ENCODE peak calls at places on chromosome 1, in four cellular contexts. C is effector memory CD8-positive, alpha-beta T cell; J is esophagus squamous epithelium; T is astrocyte of the spinal cord. Z is an unnamed sample.

GRCh38 chr1:75811211-75811981 is 14.7 kb downstream of the MSH4 start:
- DNase-seq in C (no peak), J (no peak), T (no peak), Z (no peak)

GRCh38 chr1:67816096-67816493 is 17.2 kb downstream of the GNG12 start:
- DNase-seq in C (no peak), J (no peak), T (no peak), Z (no peak)

GRCh38 chr1:42674214-42674613 is 8.0 kb upstream of the YBX1 start:
- DNase-seq in C (no peak), J (no peak), T (no peak), Z (no peak)

GRCh38 chr1:97581614-97582051 is 339.2 kb downstream of the DPYD start:
- DNase-seq in C (no peak), J (no peak), T (no peak), Z (no peak)

GRCh38 chr1:15005116-15005515 is 148.4 kb upstream of the TMEM51 start:
- DNase-seq in C (no peak), J (no peak), T (no peak), Z (no peak)

GRCh38 chr1:156623946-156624813 is 5.0 kb downstream of the HAPLN2 start:
- DNase-seq in C (no peak), J (no peak), T (peak), Z (no peak)

GRCh38 chr1:158679289-158679688 is 7.2 kb downstream of the SPTA1 start:
- DNase-seq in C (no peak), J (no peak), T (no peak), Z (no peak)

GRCh38 chr1:31760901-31761470 is 3.2 kb downstream of the ADGRB2 start:
- DNase-seq in C (peak), J (no peak), T (peak), Z (no peak)

GRCh38 chr1:150513275-150513885 is 2.2 kb upstream of the FALEC start:
- DNase-seq in C (no peak), J (no peak), T (no peak), Z (no peak)

GRCh38 chr1:3536395-3536794 is 74.9 kb downstream of the MEGF6 start:
- DNase-seq in C (no peak), J (no peak), T (no peak), Z (no peak)

GRCh38 chr1:1440941-1441888 is 5.7 kb downstream of the VWA1 start:
- DNase-seq in C (peak), J (no peak), T (no peak), Z (no peak)

GRCh38 chr1:57269621-57270235 is 154.1 kb downstream of the DAB1 start:
- DNase-seq in C (no peak), J (no peak), T (no peak), Z (no peak)

GRCh38 chr1:62444701-62445100 is 7.9 kb downstream of the USP1 start:
- DNase-seq in C (no peak), J (no peak), T (no peak), Z (no peak)

GRCh38 chr1:56448937-56449336 is 130.4 kb downstream of the PLPP3 start:
- DNase-seq in C (no peak), J (no peak), T (no peak), Z (no peak)

GRCh38 chr1:156126701-156127534 is 12.4 kb downstream of the LMNA start:
- DNase-seq in C (peak), J (no peak), T (peak), Z (peak)

GRCh38 chr1:155038602-155039307 is 5.1 kb downstream of the DCST1 start:
- DNase-seq in C (no peak), J (no peak), T (no peak), Z (no peak)

GRCh38 chr1:184866991-184867788 is 107.1 kb downstream of the NIBAN1 start:
- DNase-seq in C (peak), J (no peak), T (peak), Z (peak)

GRCh38 chr1:37389327-37389726 is 85.1 kb upstream of the ZC3H12A start:
- DNase-seq in C (no peak), J (no peak), T (no peak), Z (no peak)

GRCh38 chr1:66313446-66313845 is 220.5 kb upstream of the SGIP1 start:
- DNase-seq in C (no peak), J (no peak), T (peak), Z (no peak)

GRCh38 chr1:15008783-15009709 is 144.5 kb upstream of the TMEM51 start:
- DNase-seq in C (no peak), J (no peak), T (peak), Z (no peak)

GRCh38 chr1:181743878-181744312 is 260.6 kb downstream of the CACNA1E start:
- DNase-seq in C (no peak), J (no peak), T (no peak), Z (no peak)

GRCh38 chr1:46333300-46334029 is 7.1 kb upstream of the NSUN4 start:
- DNase-seq in C (no peak), J (no peak), T (peak), Z (no peak)

GRCh38 chr1:169495916-169496315 is 10.2 kb upstream of the SLC19A2 start:
- DNase-seq in C (no peak), J (no peak), T (no peak), Z (no peak)

GRCh38 chr1:115074839-115075534 is 14.3 kb downstream of the TSPAN2 start:
- DNase-seq in C (no peak), J (no peak), T (peak), Z (no peak)

GRCh38 chr1:87451229-87451900 is 122.7 kb downstream of the LMO4 start:
- DNase-seq in C (no peak), J (no peak), T (no peak), Z (no peak)

GRCh38 chr1:169708633-169709032 is 2.8 kb downstream of the SELL start:
- DNase-seq in C (no peak), J (no peak), T (no peak), Z (no peak)

GRCh38 chr1:211648980-211649934 is 26.2 kb downstream of the NEK2 start:
- DNase-seq in C (no peak), J (no peak), T (no peak), Z (no peak)

GRCh38 chr1:95117207-95118018 is at the start of gene TLCD4:
- DNase-seq in C (peak), J (no peak), T (peak), Z (no peak)

GRCh38 chr1:233620065-233620464 is 6.2 kb downstream of the KCNK1 start:
- DNase-seq in C (no peak), J (no peak), T (no peak), Z (no peak)

GRCh38 chr1:17516303-17517214 is 22.9 kb upstream of the ARHGEF10L start:
- DNase-seq in C (no peak), J (no peak), T (no peak), Z (no peak)

GRCh38 chr1:33241866-33242265 is 14.4 kb upstream of the ZNF362 start:
- DNase-seq in C (no peak), J (no peak), T (no peak), Z (no peak)

GRCh38 chr1:63831409-63831808 is 57.6 kb downstream of the ROR1 start:
- DNase-seq in C (no peak), J (no peak), T (no peak), Z (no peak)

GRCh38 chr1:26531651-26532131 is 2.1 kb downstream of the RPS6KA1 start:
- DNase-seq in C (no peak), J (no peak), T (no peak), Z (no peak)

GRCh38 chr1:238340989-238341388 is 450.3 kb upstream of the ZP4 start:
- DNase-seq in C (no peak), J (no peak), T (no peak), Z (no peak)

GRCh38 chr1:116735246-116735645 is 19.0 kb upstream of the CD2 start:
- DNase-seq in C (no peak), J (no peak), T (no peak), Z (no peak)

GRCh38 chr1:208044568-208045241 is 133.8 kb upstream of the CD34 start:
- DNase-seq in C (no peak), J (no peak), T (no peak), Z (no peak)

GRCh38 chr1:101178341-101178687 is 58.5 kb upstream of the S1PR1 start:
- DNase-seq in C (no peak), J (no peak), T (no peak), Z (no peak)

GRCh38 chr1:74395492-74395891 is 116.9 kb downstream of the LRRC53 start:
- DNase-seq in C (no peak), J (no peak), T (peak), Z (no peak)

GRCh38 chr1:176643536-176643935 is 180.6 kb downstream of the PAPPA2 start:
- DNase-seq in C (no peak), J (no peak), T (peak), Z (no peak)

Z was measured in SIG-M5.